ENCODE peak calls at places on chromosomes 3 and 15, in five cellular contexts. R is sigmoid colon, T is stomach, Y is tibial artery, Z is Panc1. N is an unnamed sample.

GRCh38 chr15:65069179-65069578 is 1.4 kb upstream of the RASL12 start:
- DNase-seq in R (peak; percentile 94), T (no peak), Y (no peak), Z (no peak), N (no peak)

GRCh38 chr15:74172751-74173544 is 562 bp upstream of the ISLR start:
- DNase-seq in R (peak; percentile 89), T (peak; percentile 34), Y (peak; percentile 84), Z (no peak), N (no peak)

GRCh38 chr15:73981761-73982222 is 10.3 kb downstream of the STOML1 start:
- DNase-seq in R (peak; percentile 60), T (no peak), Y (no peak), Z (no peak), N (no peak)

GRCh38 chr3:64741344-64741743 is 53.5 kb upstream of the ADAMTS9 start:
- DNase-seq in R (peak; percentile 85), T (no peak), Y (peak; percentile 71), Z (no peak), N (no peak)

GRCh38 chr3:25664066-25664809 is 469 bp downstream of the TOP2B start:
- DNase-seq in R (peak; percentile 84), T (peak; percentile 68), Y (peak; percentile 71), Z (no peak), N (no peak)

GRCh38 chr3:156576887-156577427 is 22.0 kb upstream of the SSR3 start:
- DNase-seq in R (no peak), T (no peak), Y (no peak), Z (no peak), N (no peak)

GRCh38 chr15:32994810-32995424 is 199.6 kb downstream of the FMN1 start:
- DNase-seq in R (no peak), T (no peak), Y (no peak), Z (peak; percentile 20), N (no peak)

GRCh38 chr3:71026634-71027578 is 556.6 kb downstream of the FOXP1 start:
- DNase-seq in R (no peak), T (no peak), Y (no peak), Z (peak; percentile 32), N (no peak)

GRCh38 chr3:195021674-195022073 is 249.3 kb downstream of the XXYLT1 start:
- DNase-seq in R (peak; percentile 42), T (no peak), Y (no peak), Z (no peak), N (no peak)

GRCh38 chr3:193805448-193805847 is 212.4 kb downstream of the OPA1 start:
- DNase-seq in R (peak; percentile 77), T (peak; percentile 67), Y (no peak), Z (peak; percentile 78), N (no peak)

GRCh38 chr3:14274537-14274936 is 95.9 kb downstream of the LSM3 start:
- DNase-seq in R (no peak), T (no peak), Y (no peak), Z (no peak), N (no peak)

GRCh38 chr15:43525131-43525530 is 7.7 kb downstream of the MAP1A start:
- DNase-seq in R (no peak), T (no peak), Y (no peak), Z (no peak), N (no peak)

GRCh38 chr3:61876797-61877196 is 315.4 kb downstream of the PTPRG start:
- DNase-seq in R (no peak), T (no peak), Y (no peak), Z (no peak), N (no peak)

GRCh38 chr3:63818282-63819150 is 583 bp upstream of the C3orf49 start:
- DNase-seq in R (peak; percentile 72), T (peak; percentile 70), Y (peak; percentile 62), Z (peak; percentile 54), N (peak; percentile 15)

GRCh38 chr3:10447527-10448260 is 57.7 kb downstream of the ATP2B2 start:
- DNase-seq in R (no peak), T (no peak), Y (no peak), Z (no peak), N (no peak)

GRCh38 chr3:4687167-4687566 is 194.0 kb downstream of the ITPR1 start:
- DNase-seq in R (no peak), T (no peak), Y (no peak), Z (no peak), N (no peak)

GRCh38 chr3:43960448-43960840 is 269.7 kb downstream of the ABHD5 start:
- DNase-seq in R (no peak), T (no peak), Y (no peak), Z (no peak), N (no peak)

GRCh38 chr15:48682949-48683651 is 37.6 kb upstream of the FBN1 start:
- DNase-seq in R (peak; percentile 80), T (peak; percentile 69), Y (peak; percentile 68), Z (no peak), N (no peak)

GRCh38 chr3:128486692-128487537 is 6.1 kb downstream of the GATA2 start:
- DNase-seq in R (no peak), T (no peak), Y (no peak), Z (no peak), N (no peak)

GRCh38 chr3:112973325-112974177 is 1.4 kb downstream of the CD200R1 start:
- DNase-seq in R (no peak), T (no peak), Y (no peak), Z (no peak), N (peak; percentile 77)

GRCh38 chr3:122992628-122993570 is 34.7 kb downstream of the SEMA5B start:
- DNase-seq in R (peak; percentile 79), T (no peak), Y (peak; percentile 68), Z (no peak), N (no peak)

GRCh38 chr3:40310690-40311089 is 1.2 kb downstream of the EIF1B start:
- DNase-seq in R (no peak), T (no peak), Y (no peak), Z (no peak), N (no peak)

GRCh38 chr3:48548731-48549705 is 7.6 kb downstream of the PFKFB4 start:
- DNase-seq in R (peak; percentile 91), T (peak; percentile 89), Y (peak; percentile 88), Z (no peak), N (no peak)

GRCh38 chr3:170063691-170064090 is 25.9 kb downstream of the GPR160 start:
- DNase-seq in R (no peak), T (no peak), Y (no peak), Z (no peak), N (no peak)

GRCh38 chr3:62134061-62134496 is 239.3 kb downstream of the FEZF2 start:
- DNase-seq in R (no peak), T (peak; percentile 67), Y (peak; percentile 39), Z (no peak), N (no peak)

GRCh38 chr3:190320594-190321362 is 1.5 kb downstream of the CLDN1 start:
- DNase-seq in R (no peak), T (no peak), Y (no peak), Z (no peak), N (no peak)

GRCh38 chr3:4735243-4735642 is 242.1 kb downstream of the ITPR1 start:
- DNase-seq in R (no peak), T (no peak), Y (no peak), Z (no peak), N (no peak)

GRCh38 chr3:146469206-146470017 is at the start of gene PLSCR2:
- DNase-seq in R (peak; percentile 85), T (peak; percentile 84), Y (no peak), Z (no peak), N (peak; percentile 29)

GRCh38 chr3:70947584-70947983 is 635.1 kb upstream of the MDFIC2 start:
- DNase-seq in R (no peak), T (no peak), Y (no peak), Z (no peak), N (no peak)

DNA sequence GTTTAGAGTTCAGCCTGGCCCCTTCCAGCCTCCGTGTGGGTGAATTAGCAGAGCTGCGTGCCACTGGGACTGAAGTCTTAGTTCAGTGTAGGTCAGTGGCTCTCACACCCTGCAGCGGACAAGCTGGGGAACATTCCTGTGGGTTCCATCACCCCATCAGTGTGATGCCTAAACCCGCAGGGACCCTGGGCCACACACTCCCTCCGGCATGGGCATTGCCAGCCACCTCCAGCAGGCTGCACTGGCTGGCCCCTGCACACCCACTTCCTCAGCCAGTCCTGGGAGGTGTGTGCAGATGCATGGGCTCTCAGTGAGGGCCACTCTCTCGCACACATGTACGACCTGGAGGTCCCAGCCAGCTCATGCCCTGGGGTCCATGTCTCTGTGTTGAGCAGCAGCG is 32.1 kb upstream of the TOPBP1 start:
- DNase-seq in R (no peak), T (no peak), Y (no peak), Z (no peak), N (no peak)
- H3K4me3 ChIP-seq in R (no peak overlapping the region), T (no peak overlapping the region), Y (no peak overlapping the region), Z (no peak overlapping the region), N (no peak overlapping the region)

GRCh38 chr3:12709334-12709733 is 45.4 kb upstream of the RAF1 start:
- DNase-seq in R (no peak), T (no peak), Y (no peak), Z (no peak), N (no peak)

GRCh38 chr3:12707425-12707824 is 43.5 kb upstream of the RAF1 start:
- DNase-seq in R (no peak), T (no peak), Y (peak; percentile 22), Z (no peak), N (no peak)

GRCh38 chr3:12710062-12710461 is 46.1 kb upstream of the RAF1 start:
- DNase-seq in R (no peak), T (no peak), Y (no peak), Z (no peak), N (no peak)

GRCh38 chr3:12706504-12707253 is 42.8 kb upstream of the RAF1 start:
- DNase-seq in R (no peak), T (peak; percentile 71), Y (peak; percentile 46), Z (peak; percentile 67), N (peak; percentile 45)

GRCh38 chr3:12708584-12709192 is 44.8 kb upstream of the RAF1 start:
- DNase-seq in R (no peak), T (peak; percentile 34), Y (peak; percentile 60), Z (no peak), N (no peak)
- TF ChIP-seq CTCF in R (no peak), T (no peak), Y (peak; percentile 11), Z (no peak), N (no peak)

DNA sequence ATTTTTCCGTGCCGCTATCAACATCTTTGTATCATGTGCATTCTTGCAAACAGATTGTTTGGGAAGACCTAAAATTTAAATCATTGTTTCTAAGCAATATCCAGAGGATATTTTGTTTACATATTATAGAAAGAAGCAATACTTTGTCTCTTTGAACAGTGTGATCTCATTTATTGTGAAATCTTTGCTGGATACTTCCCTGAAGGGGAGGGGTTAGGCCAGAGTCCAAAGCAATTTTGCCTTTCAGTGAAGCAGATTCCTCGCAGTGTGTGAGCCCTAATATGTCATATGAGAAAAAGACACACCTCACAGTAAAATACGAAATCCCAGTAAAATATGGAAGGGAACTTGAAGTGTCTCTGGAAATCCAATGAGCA is 158.7 kb upstream of the SLCO3A1 start:
- DNase-seq in R (peak; percentile 85), T (no peak), Y (peak; percentile 69), Z (no peak), N (no peak)
- H3K4me3 ChIP-seq in R (no peak overlapping the region), T (no peak overlapping the region), Y (peak overlapping the region; percentile 32), Z (no peak overlapping the region), N (no peak overlapping the region)

GRCh38 chr3:23822559-23822958 is 16.8 kb downstream of the UBE2E1 start:
- DNase-seq in R (no peak), T (no peak), Y (no peak), Z (no peak), N (no peak)

GRCh38 chr3:23819599-23820360 is 14.0 kb downstream of the UBE2E1 start:
- DNase-seq in R (no peak), T (no peak), Y (no peak), Z (no peak), N (no peak)

GRCh38 chr3:23820888-23821287 is 15.1 kb downstream of the UBE2E1 start:
- DNase-seq in R (no peak), T (no peak), Y (no peak), Z (no peak), N (no peak)

GRCh38 chr3:23823620-23824019 is 17.9 kb downstream of the UBE2E1 start:
- DNase-seq in R (no peak), T (no peak), Y (no peak), Z (no peak), N (no peak)

GRCh38 chr3:23821858-23822257 is 16.1 kb downstream of the UBE2E1 start:
- DNase-seq in R (no peak), T (no peak), Y (no peak), Z (no peak), N (no peak)
- TF ChIP-seq CTCF in R (no peak), T (no peak), Y (no peak), Z (no peak), N (no peak)